ENCODE peak calls at places on chromosomes 5 and 9, in eight cellular contexts. X is GM12878, F is heart right ventricle, I is tibial artery, N is AG09319, S is fibroblast of lung, O is lung, Y is heart left ventricle. R is an unnamed sample.

GRCh38 chr5:160287378-160288051 is 24.8 kb downstream of the CCNJL start:
- DNase-seq in X (no peak), F (peak), I (no peak), N (peak), S (no peak), O (peak), Y (peak), R (no peak)

GRCh38 chr5:35345222-35345621 is 114.9 kb upstream of the PRLR start:
- DNase-seq in X (no peak), F (no peak), I (no peak), N (no peak), S (peak), O (no peak), Y (no peak), R (no peak)

GRCh38 chr5:124630767-124631704 is 115.4 kb downstream of the ZNF608 start:
- DNase-seq in X (no peak), F (no peak), I (no peak), N (no peak), S (peak), O (no peak), Y (no peak), R (no peak)

GRCh38 chr5:132465095-132465707 is 25.4 kb downstream of the IRF1 start:
- DNase-seq in X (no peak), F (no peak), I (peak), N (no peak), S (no peak), O (no peak), Y (no peak), R (no peak)

GRCh38 chr5:74595143-74595915 is 45.2 kb downstream of the ENC1 start:
- DNase-seq in X (no peak), F (no peak), I (no peak), N (no peak), S (peak), O (no peak), Y (no peak), R (no peak)

GRCh38 chr5:93571111-93571977 is 9.7 kb downstream of the NR2F1-AS1 start:
- DNase-seq in X (no peak), F (no peak), I (no peak), N (no peak), S (no peak), O (no peak), Y (peak), R (no peak)

GRCh38 chr9:110255064-110255416 is 1.3 kb downstream of the TXN start:
- DNase-seq in X (no peak), F (no peak), I (no peak), N (no peak), S (no peak), O (no peak), Y (no peak), R (no peak)

GRCh38 chr5:5585751-5586341 is 163.4 kb downstream of the ICE1 start:
- DNase-seq in X (no peak), F (no peak), I (no peak), N (no peak), S (no peak), O (no peak), Y (no peak), R (no peak)

GRCh38 chr9:94928696-94929372 is 202.3 kb downstream of the AOPEP start:
- DNase-seq in X (no peak), F (no peak), I (no peak), N (no peak), S (no peak), O (no peak), Y (no peak), R (no peak)

GRCh38 chr5:101943784-101944183 is 352.3 kb downstream of the SLCO4C1 start:
- DNase-seq in X (no peak), F (no peak), I (no peak), N (no peak), S (no peak), O (no peak), Y (no peak), R (no peak)

GRCh38 chr9:137691648-137692357 is 73.0 kb downstream of the EHMT1 start:
- DNase-seq in X (no peak), F (peak), I (no peak), N (no peak), S (no peak), O (peak), Y (peak), R (no peak)

GRCh38 chr5:96993760-96994159 is 57.9 kb downstream of the LNPEP start:
- DNase-seq in X (no peak), F (no peak), I (no peak), N (no peak), S (no peak), O (no peak), Y (no peak), R (no peak)

GRCh38 chr9:95735701-95736100 is 139.8 kb upstream of the ERCC6L2 start:
- DNase-seq in X (no peak), F (no peak), I (no peak), N (no peak), S (no peak), O (no peak), Y (no peak), R (no peak)

GRCh38 chr9:84045481-84046097 is 65.0 kb downstream of the RMI1 start:
- DNase-seq in X (no peak), F (no peak), I (no peak), N (no peak), S (no peak), O (no peak), Y (no peak), R (no peak)

GRCh38 chr5:81717221-81717620 is 33.7 kb downstream of the SSBP2 start:
- DNase-seq in X (no peak), F (no peak), I (no peak), N (no peak), S (peak), O (no peak), Y (no peak), R (no peak)

GRCh38 chr5:140145818-140146522 is 20.2 kb downstream of the IGIP start:
- DNase-seq in X (no peak), F (peak), I (peak), N (peak), S (peak), O (peak), Y (peak), R (no peak)

GRCh38 chr5:171157233-171157632 is 151.8 kb upstream of the TLX3 start:
- DNase-seq in X (no peak), F (no peak), I (no peak), N (no peak), S (peak), O (no peak), Y (no peak), R (no peak)

GRCh38 chr5:68932830-68933434 is 160.9 kb upstream of the SLC30A5 start:
- DNase-seq in X (no peak), F (no peak), I (no peak), N (no peak), S (no peak), O (no peak), Y (no peak), R (no peak)

GRCh38 chr5:180596668-180597231 is 5.5 kb upstream of the SCGB3A1 start:
- DNase-seq in X (no peak), F (no peak), I (peak), N (no peak), S (no peak), O (peak), Y (peak), R (no peak)

DNA sequence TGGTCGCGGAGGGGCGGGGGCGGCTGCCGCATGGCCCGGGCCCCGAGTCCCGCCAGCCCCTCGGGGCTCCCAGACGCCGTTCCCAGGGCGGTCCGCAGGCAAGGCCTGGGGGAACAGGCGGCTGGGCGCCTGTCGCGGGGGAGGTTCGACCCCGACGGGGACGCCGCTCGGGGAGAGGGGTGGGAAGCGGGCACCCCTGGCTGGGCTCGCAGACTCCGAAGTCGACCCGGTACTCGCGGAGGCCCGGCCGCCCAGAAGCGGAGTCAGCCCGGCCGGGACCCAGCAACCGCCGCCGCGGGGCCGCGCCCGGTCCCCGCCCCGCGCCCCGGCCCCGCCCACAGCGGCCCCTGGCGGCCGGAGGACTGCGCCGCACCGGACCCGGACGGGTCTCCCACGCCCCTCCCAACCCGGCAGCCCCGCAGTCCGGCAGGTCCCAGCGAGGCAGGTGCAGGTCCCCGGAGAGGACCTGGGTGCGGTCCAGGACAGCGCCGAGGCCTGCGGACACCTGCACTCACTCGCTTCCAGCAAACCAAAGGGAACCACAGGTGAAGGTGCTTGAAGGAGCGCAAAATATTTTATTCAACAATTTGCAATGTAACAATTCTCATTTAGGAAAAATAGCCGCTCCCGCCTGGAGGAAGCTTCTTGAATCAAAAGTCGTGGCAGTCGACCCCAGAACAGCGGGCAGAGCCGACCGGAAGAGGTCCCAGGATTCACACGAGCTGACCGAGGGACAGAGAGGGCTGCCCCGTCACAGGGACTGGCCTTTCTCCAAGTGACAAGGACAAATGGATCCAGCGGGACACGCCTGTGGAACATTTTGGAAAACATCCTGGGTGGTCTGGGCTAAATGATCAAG is at the start of gene INPP5E:
- DNase-seq in X (no peak), F (peak), I (peak), N (peak), S (peak), O (peak), Y (peak), R (peak)
- TF ChIP-seq CTCF in X (peak), F (peak), I (peak), N (peak), S (peak), O (no peak), Y (peak), R (peak)

GRCh38 chr5:113806250-113806649 is 292.8 kb downstream of the YTHDC2 start:
- DNase-seq in X (no peak), F (no peak), I (no peak), N (no peak), S (peak), O (no peak), Y (no peak), R (no peak)
- TF ChIP-seq CTCF in X (peak), F (peak), I (peak), N (peak), S (peak), O (peak), Y (peak), R (peak)

GRCh38 chr5:100900142-100900795 is 2.8 kb downstream of the ST8SIA4 start:
- DNase-seq in X (no peak), F (peak), I (peak), N (no peak), S (peak), O (peak), Y (peak), R (no peak)
- TF ChIP-seq CTCF in X (peak), F (peak), I (no peak), N (no peak), S (no peak), O (no peak), Y (peak), R (peak)

DNA sequence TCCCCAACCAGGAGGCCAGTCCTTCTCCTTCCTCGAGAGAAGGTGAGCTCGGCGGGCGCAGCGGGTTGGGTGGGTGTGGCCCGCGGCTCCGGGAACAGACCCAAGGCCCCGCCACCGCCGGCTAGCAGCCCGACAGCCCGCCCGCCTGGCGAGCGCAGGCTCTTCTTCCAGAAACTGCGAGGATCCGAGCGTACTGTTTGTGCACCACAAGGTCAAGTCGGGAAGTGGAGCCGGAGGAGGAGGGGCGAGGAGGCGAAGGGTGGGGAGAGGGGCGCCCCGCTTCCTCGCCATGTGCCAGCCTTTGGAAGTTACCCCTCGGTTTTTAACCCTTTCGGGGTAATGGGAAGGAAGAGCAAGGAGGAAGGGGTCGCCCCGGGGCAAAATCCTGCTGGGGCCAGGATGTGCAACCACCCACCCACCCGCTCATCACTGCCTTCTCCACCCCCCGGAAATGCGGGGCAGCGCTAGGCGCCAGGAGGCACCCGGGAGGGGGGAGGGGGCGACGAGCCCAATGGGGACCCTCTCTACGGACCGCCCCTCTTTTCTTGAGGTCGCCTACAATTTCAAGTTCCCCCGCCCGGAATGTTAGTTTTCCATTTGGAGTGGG is 1.1 kb upstream of the JADE2 start:
- DNase-seq in X (no peak), F (peak), I (peak), N (no peak), S (peak), O (peak), Y (peak), R (no peak)
- TF ChIP-seq CTCF in X (no peak), F (no peak), I (no peak), N (no peak), S (no peak), O (no peak), Y (no peak), R (no peak)

DNA sequence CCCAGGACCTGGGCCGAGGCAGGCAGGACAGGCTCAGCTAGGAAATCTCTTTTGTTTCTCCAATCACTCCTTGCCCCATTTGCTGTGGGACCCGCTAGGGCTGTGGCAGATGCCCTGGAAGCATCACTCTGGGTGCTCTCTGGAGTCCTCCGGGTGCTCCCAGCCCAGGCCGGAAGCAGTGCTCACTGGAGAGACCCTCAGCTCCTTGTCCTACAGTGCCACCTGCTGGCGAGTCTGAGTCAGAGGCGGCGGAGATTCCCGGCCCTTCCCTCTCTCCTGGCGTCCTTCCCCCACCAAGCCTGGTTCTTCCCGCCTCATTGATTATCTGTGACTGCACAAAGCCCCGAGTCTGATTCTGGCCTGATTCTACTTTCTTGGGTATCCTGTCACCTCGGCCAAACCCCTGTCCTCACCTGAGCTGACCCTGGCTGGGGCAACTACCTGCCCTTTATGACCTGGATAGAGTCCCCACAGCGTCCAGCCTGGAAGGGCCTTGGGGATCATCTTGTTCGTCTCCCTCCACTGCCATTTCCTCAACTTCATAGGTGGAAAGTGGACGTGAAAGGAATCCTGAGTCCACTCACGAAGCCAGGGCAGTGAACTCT is 7.3 kb upstream of the BARHL1 start:
- DNase-seq in X (no peak), F (peak), I (no peak), N (peak), S (peak), O (peak), Y (peak), R (no peak)
- TF ChIP-seq CTCF in X (peak), F (peak), I (peak), N (peak), S (peak), O (peak), Y (peak), R (peak)

DNA sequence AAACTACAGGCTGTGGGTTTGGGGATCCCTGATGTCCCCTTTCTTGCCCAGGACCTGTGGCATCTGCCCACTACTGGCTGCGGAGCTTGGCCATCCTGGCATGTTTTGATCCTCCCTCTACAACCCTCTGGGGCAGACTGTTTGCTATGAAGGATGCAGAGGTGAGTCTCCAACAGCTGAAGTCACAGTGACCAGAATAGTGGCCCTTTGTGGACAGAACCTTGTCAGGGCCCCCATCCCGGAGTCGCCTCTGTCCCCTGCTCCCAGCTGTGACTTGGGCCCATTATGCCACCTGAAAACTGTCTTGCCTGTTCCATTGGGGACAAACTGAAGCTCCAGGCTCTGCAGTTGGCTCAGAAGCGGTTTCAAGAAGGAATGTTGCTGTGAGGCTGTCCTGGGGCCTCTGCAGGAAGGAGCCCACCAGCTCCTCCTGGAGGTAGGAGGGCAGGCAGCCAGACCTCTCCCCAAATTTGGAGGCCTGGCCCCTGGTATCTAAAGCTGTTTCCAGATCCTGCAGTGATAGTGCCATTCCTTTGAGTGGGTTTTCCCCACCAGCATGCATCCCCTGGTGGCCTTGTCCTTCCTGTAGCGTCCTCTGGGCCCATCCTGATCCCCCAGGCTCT is 93.3 kb downstream of the BARX1 start:
- DNase-seq in X (no peak), F (no peak), I (no peak), N (no peak), S (no peak), O (no peak), Y (no peak), R (no peak)
- TF ChIP-seq CTCF in X (no peak), F (no peak), I (no peak), N (no peak), S (no peak), O (no peak), Y (no peak), R (no peak)

DNA sequence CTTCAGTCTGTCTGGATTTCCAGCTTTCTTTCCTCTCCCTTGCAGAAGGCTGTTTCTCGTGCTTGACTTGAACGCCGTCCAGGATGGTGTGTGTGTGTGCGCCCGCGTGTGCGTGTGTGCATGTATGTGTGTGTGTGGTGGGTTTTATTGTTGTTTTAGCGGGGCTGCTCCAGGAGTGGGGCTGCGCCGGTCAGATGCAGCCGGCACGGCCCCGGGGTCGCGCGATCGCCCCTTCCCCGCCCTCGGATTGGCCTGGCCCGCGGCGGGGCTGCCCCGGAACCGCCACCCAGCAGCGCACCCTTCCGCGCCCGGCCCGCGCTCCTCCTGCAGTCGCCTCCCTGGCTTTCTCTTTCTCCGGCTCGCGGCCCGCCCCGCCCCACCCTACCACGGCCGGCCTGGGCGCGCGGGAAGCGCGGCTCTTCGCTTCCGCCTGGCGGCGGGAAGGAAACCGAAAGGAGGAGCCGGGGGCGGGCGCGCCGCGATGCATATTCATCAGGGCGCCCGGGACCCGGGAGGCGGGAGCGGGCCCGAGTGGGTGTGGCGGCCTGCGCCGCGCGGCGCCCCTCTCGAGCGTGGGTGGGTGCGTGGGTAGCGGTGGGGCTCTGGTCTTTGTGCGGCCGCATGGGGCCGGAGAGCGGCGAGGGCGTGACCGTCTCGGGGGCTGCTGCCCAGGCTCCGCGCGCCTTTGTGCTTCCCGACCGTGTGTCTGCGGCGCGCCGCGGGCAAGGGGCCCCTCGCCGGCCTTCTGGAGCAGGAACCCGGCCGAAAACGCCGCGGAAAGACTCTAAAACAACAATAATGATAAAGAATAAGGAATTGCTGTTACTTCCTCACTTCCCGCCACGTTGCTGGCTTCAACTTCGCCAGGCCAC is 8.5 kb upstream of the NFIB start:
- DNase-seq in X (no peak), F (peak), I (peak), N (no peak), S (peak), O (peak), Y (peak), R (peak)
- TF ChIP-seq CTCF in X (peak), F (peak), I (peak), N (peak), S (peak), O (peak), Y (peak), R (no peak)